ENCODE peak calls at places on chromosomes 2 and 18, in eight cellular contexts. One of them, this sample, is unnamed.
A peak's percentile ranks its signal among the peaks of the same experiment; 100 is the strongest.

GRCh38 chr2:127681288-127681771 is 6.0 kb upstream of the LIMS2 start:
- DNase-seq in gastrocnemius medialis: peak; percentile 50
- DNase-seq in lung: peak; percentile 26
- DNase-seq in foreskin fibroblast: no peak
- DNase-seq in heart left ventricle: peak; percentile 72
- DNase-seq in mammary epithelial cell: no peak
- DNase-seq in pancreas: no peak
- DNase-seq in left ventricle myocardium inferior: peak; percentile 63
- DNase-seq in this sample: no peak

GRCh38 chr2:26144031-26144430 is 28.9 kb upstream of the GAREM2 start:
- DNase-seq in gastrocnemius medialis: no peak
- DNase-seq in lung: no peak
- DNase-seq in foreskin fibroblast: no peak
- DNase-seq in heart left ventricle: no peak
- DNase-seq in mammary epithelial cell: no peak
- DNase-seq in pancreas: no peak
- DNase-seq in left ventricle myocardium inferior: no peak
- DNase-seq in this sample: no peak

GRCh38 chr2:86274918-86275275 is 62.5 kb downstream of the REEP1 start:
- DNase-seq in gastrocnemius medialis: no peak
- DNase-seq in lung: no peak
- DNase-seq in foreskin fibroblast: peak; percentile 9
- DNase-seq in heart left ventricle: peak; percentile 70
- DNase-seq in mammary epithelial cell: no peak
- DNase-seq in pancreas: peak; percentile 72
- DNase-seq in left ventricle myocardium inferior: peak; percentile 63
- DNase-seq in this sample: no peak

GRCh38 chr18:76499596-76500340 is 4.7 kb upstream of the ZNF516 start:
- DNase-seq in gastrocnemius medialis: no peak
- DNase-seq in lung: no peak
- DNase-seq in foreskin fibroblast: no peak
- DNase-seq in heart left ventricle: no peak
- DNase-seq in mammary epithelial cell: no peak
- DNase-seq in pancreas: no peak
- DNase-seq in left ventricle myocardium inferior: no peak
- DNase-seq in this sample: no peak

GRCh38 chr2:56682397-56682760 is 498.6 kb downstream of the CCDC85A start:
- DNase-seq in gastrocnemius medialis: no peak
- DNase-seq in lung: no peak
- DNase-seq in foreskin fibroblast: no peak
- DNase-seq in heart left ventricle: no peak
- DNase-seq in mammary epithelial cell: no peak
- DNase-seq in pancreas: no peak
- DNase-seq in left ventricle myocardium inferior: no peak
- DNase-seq in this sample: no peak

GRCh38 chr2:58601017-58601416 is 359.9 kb upstream of the FANCL start:
- DNase-seq in gastrocnemius medialis: no peak
- DNase-seq in lung: no peak
- DNase-seq in foreskin fibroblast: peak; percentile 58
- DNase-seq in heart left ventricle: no peak
- DNase-seq in mammary epithelial cell: peak; percentile 84
- DNase-seq in pancreas: no peak
- DNase-seq in left ventricle myocardium inferior: no peak
- DNase-seq in this sample: no peak

GRCh38 chr2:198134287-198134955 is 330.0 kb downstream of the PLCL1 start:
- DNase-seq in gastrocnemius medialis: no peak
- DNase-seq in lung: no peak
- DNase-seq in foreskin fibroblast: no peak
- DNase-seq in heart left ventricle: no peak
- DNase-seq in mammary epithelial cell: peak; percentile 1
- DNase-seq in pancreas: no peak
- DNase-seq in left ventricle myocardium inferior: no peak
- DNase-seq in this sample: no peak

GRCh38 chr2:11355194-11356053 is 11.0 kb upstream of the ROCK2 start:
- DNase-seq in gastrocnemius medialis: no peak
- DNase-seq in lung: no peak
- DNase-seq in foreskin fibroblast: no peak
- DNase-seq in heart left ventricle: no peak
- DNase-seq in mammary epithelial cell: no peak
- DNase-seq in pancreas: no peak
- DNase-seq in left ventricle myocardium inferior: no peak
- DNase-seq in this sample: no peak

GRCh38 chr2:152098798-152099654 is at the start of gene CACNB4:
- DNase-seq in gastrocnemius medialis: no peak
- DNase-seq in lung: no peak
- DNase-seq in foreskin fibroblast: peak; percentile 25
- DNase-seq in heart left ventricle: no peak
- DNase-seq in mammary epithelial cell: no peak
- DNase-seq in pancreas: no peak
- DNase-seq in left ventricle myocardium inferior: no peak
- DNase-seq in this sample: peak; percentile 59

GRCh38 chr2:31580321-31581117 is at the start of gene SRD5A2:
- DNase-seq in gastrocnemius medialis: no peak
- DNase-seq in lung: no peak
- DNase-seq in foreskin fibroblast: peak; percentile 8
- DNase-seq in heart left ventricle: no peak
- DNase-seq in mammary epithelial cell: peak; percentile 27
- DNase-seq in pancreas: no peak
- DNase-seq in left ventricle myocardium inferior: no peak
- DNase-seq in this sample: peak; percentile 16

DNA sequence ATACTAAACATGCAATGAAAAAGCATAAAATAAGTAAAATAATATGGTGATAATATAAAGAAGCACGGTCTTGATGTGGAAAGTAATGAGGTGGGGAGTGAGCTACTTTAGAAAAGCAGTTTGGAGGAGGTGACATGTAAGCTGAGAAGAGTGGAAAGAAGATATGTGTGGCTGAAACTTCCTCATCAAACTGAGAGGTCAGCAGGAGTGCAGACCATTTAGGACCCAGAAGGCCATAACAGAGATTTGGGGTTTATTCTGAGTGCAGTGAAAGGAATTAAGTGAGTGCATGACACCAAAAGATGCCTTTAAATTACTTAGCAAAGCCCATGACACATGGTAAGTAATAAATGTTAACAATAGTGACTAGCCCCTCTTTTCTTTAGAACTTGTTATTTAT is 24.4 kb upstream of the TMEM182 start:
- DNase-seq in gastrocnemius medialis: no peak
- DNase-seq in lung: no peak
- DNase-seq in foreskin fibroblast: no peak
- DNase-seq in heart left ventricle: no peak
- DNase-seq in mammary epithelial cell: no peak
- DNase-seq in pancreas: no peak
- DNase-seq in left ventricle myocardium inferior: no peak
- DNase-seq in this sample: no peak
- H3K4me3 ChIP-seq in gastrocnemius medialis: peak overlapping the region; percentile 72
- H3K4me3 ChIP-seq in lung: no peak overlapping the region
- H3K4me3 ChIP-seq in foreskin fibroblast: peak overlapping the region; percentile 76
- H3K4me3 ChIP-seq in heart left ventricle: peak overlapping the region; percentile 94
- H3K4me3 ChIP-seq in mammary epithelial cell: peak overlapping the region; percentile 74
- H3K4me3 ChIP-seq in pancreas: no peak overlapping the region
- H3K4me3 ChIP-seq in left ventricle myocardium inferior: peak overlapping the region; percentile 93
- H3K4me3 ChIP-seq in this sample: no peak overlapping the region

GRCh38 chr2:133568598-133568997 is 335 bp upstream of the NCKAP5 start:
- DNase-seq in gastrocnemius medialis: no peak
- DNase-seq in lung: no peak
- DNase-seq in foreskin fibroblast: no peak
- DNase-seq in heart left ventricle: no peak
- DNase-seq in mammary epithelial cell: peak; percentile 30
- DNase-seq in pancreas: no peak
- DNase-seq in left ventricle myocardium inferior: no peak
- DNase-seq in this sample: no peak

GRCh38 chr2:133566967-133567645 is 1.2 kb downstream of the NCKAP5 start:
- DNase-seq in gastrocnemius medialis: peak; percentile 20
- DNase-seq in lung: peak; percentile 37
- DNase-seq in foreskin fibroblast: peak; percentile 67
- DNase-seq in heart left ventricle: peak; percentile 82
- DNase-seq in mammary epithelial cell: peak; percentile 75
- DNase-seq in pancreas: peak; percentile 18
- DNase-seq in left ventricle myocardium inferior: peak; percentile 59
- DNase-seq in this sample: peak; percentile 71

GRCh38 chr2:133569416-133569815 is 1.2 kb upstream of the NCKAP5 start:
- DNase-seq in gastrocnemius medialis: no peak
- DNase-seq in lung: no peak
- DNase-seq in foreskin fibroblast: no peak
- DNase-seq in heart left ventricle: no peak
- DNase-seq in mammary epithelial cell: no peak
- DNase-seq in pancreas: no peak
- DNase-seq in left ventricle myocardium inferior: no peak
- DNase-seq in this sample: no peak

GRCh38 chr2:133570547-133570946 is 2.3 kb upstream of the NCKAP5 start:
- DNase-seq in gastrocnemius medialis: no peak
- DNase-seq in lung: no peak
- DNase-seq in foreskin fibroblast: no peak
- DNase-seq in heart left ventricle: no peak
- DNase-seq in mammary epithelial cell: no peak
- DNase-seq in pancreas: no peak
- DNase-seq in left ventricle myocardium inferior: no peak
- DNase-seq in this sample: no peak

DNA sequence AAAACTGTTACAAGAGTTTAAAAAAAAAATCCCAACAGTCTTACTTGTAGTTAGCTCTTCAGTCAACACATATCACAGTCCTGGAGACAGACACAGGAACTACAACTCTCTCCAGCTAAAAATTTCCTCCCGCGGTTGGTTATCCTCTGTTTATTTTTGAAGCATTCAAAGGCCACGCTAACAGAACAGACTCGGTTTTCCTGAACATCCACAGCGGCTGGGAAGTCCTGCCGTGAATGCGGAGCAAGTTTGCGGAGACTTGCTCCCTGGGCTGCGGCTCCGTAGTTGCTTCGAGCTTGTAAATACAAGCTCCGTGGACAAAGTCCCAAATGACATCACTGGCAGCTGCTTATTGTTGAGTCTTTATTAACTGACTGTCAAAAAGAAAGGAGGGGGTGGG is at the start of gene NCKAP5:
- DNase-seq in gastrocnemius medialis: no peak
- DNase-seq in lung: no peak
- DNase-seq in foreskin fibroblast: no peak
- DNase-seq in heart left ventricle: no peak
- DNase-seq in mammary epithelial cell: peak; percentile 52
- DNase-seq in pancreas: no peak
- DNase-seq in left ventricle myocardium inferior: no peak
- DNase-seq in this sample: peak; percentile 73
- H3K4me3 ChIP-seq in gastrocnemius medialis: peak within 1 kb of the TSS; percentile 31
- H3K4me3 ChIP-seq in lung: no peak within 1 kb of the TSS
- H3K4me3 ChIP-seq in foreskin fibroblast: peak within 1 kb of the TSS; percentile 27
- H3K4me3 ChIP-seq in heart left ventricle: peak within 1 kb of the TSS; percentile 50
- H3K4me3 ChIP-seq in mammary epithelial cell: no peak within 1 kb of the TSS
- H3K4me3 ChIP-seq in pancreas: no peak within 1 kb of the TSS
- H3K4me3 ChIP-seq in left ventricle myocardium inferior: peak within 1 kb of the TSS; percentile 60
- H3K4me3 ChIP-seq in this sample: peak within 1 kb of the TSS; percentile 46

DNA sequence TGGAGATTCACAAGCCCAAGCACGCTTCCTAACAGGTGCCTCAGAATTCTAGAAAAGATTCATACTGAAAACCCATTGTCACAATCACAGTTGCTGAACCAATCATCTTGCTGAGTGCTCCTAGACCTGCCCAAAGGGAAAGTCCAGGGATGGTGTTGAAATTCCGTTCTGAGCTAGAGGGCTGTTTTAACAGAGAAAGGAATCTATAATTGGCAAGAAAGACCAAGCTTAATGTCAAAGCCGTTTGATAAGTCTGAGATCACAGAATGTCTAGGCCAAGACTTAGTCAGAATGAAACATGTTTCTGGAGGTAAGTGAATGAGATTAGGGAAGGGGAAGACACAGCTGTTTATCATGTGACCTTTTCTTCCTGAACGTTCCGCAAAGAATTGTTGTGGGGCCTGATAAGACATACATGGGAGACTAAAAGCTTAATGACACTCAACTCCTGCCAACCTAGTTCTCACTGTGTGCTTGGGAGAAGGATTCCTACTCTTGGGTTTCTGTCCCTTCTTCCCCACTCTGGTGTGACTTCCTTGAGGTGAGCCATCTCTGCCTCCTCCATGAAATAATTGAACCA is 27.5 kb downstream of the PMAIP1 start:
- DNase-seq in gastrocnemius medialis: no peak
- DNase-seq in lung: no peak
- DNase-seq in foreskin fibroblast: no peak
- DNase-seq in heart left ventricle: no peak
- DNase-seq in mammary epithelial cell: peak; percentile 97
- DNase-seq in pancreas: no peak
- DNase-seq in left ventricle myocardium inferior: no peak
- DNase-seq in this sample: no peak
- H3K4me3 ChIP-seq in gastrocnemius medialis: no peak overlapping the region
- H3K4me3 ChIP-seq in lung: no peak overlapping the region
- H3K4me3 ChIP-seq in foreskin fibroblast: no peak overlapping the region
- H3K4me3 ChIP-seq in heart left ventricle: no peak overlapping the region
- H3K4me3 ChIP-seq in mammary epithelial cell: no peak overlapping the region
- H3K4me3 ChIP-seq in pancreas: no peak overlapping the region
- H3K4me3 ChIP-seq in left ventricle myocardium inferior: no peak overlapping the region
- H3K4me3 ChIP-seq in this sample: no peak overlapping the region

GRCh38 chr18:44911260-44911659 is 230.6 kb downstream of the SETBP1 start:
- DNase-seq in gastrocnemius medialis: no peak
- DNase-seq in lung: no peak
- DNase-seq in foreskin fibroblast: no peak
- DNase-seq in heart left ventricle: no peak
- DNase-seq in mammary epithelial cell: no peak
- DNase-seq in pancreas: no peak
- DNase-seq in left ventricle myocardium inferior: no peak
- DNase-seq in this sample: no peak

GRCh38 chr18:44904768-44905167 is 224.1 kb downstream of the SETBP1 start:
- DNase-seq in gastrocnemius medialis: no peak
- DNase-seq in lung: no peak
- DNase-seq in foreskin fibroblast: no peak
- DNase-seq in heart left ventricle: no peak
- DNase-seq in mammary epithelial cell: no peak
- DNase-seq in pancreas: no peak
- DNase-seq in left ventricle myocardium inferior: no peak
- DNase-seq in this sample: no peak

GRCh38 chr18:44911773-44912172 is 231.1 kb downstream of the SETBP1 start:
- DNase-seq in gastrocnemius medialis: no peak
- DNase-seq in lung: no peak
- DNase-seq in foreskin fibroblast: no peak
- DNase-seq in heart left ventricle: no peak
- DNase-seq in mammary epithelial cell: no peak
- DNase-seq in pancreas: no peak
- DNase-seq in left ventricle myocardium inferior: no peak
- DNase-seq in this sample: no peak

GRCh38 chr18:44912740-44913478 is 232.2 kb downstream of the SETBP1 start:
- DNase-seq in gastrocnemius medialis: no peak
- DNase-seq in lung: no peak
- DNase-seq in foreskin fibroblast: no peak
- DNase-seq in heart left ventricle: no peak
- DNase-seq in mammary epithelial cell: peak; percentile 91
- DNase-seq in pancreas: no peak
- DNase-seq in left ventricle myocardium inferior: no peak
- DNase-seq in this sample: no peak

DNA sequence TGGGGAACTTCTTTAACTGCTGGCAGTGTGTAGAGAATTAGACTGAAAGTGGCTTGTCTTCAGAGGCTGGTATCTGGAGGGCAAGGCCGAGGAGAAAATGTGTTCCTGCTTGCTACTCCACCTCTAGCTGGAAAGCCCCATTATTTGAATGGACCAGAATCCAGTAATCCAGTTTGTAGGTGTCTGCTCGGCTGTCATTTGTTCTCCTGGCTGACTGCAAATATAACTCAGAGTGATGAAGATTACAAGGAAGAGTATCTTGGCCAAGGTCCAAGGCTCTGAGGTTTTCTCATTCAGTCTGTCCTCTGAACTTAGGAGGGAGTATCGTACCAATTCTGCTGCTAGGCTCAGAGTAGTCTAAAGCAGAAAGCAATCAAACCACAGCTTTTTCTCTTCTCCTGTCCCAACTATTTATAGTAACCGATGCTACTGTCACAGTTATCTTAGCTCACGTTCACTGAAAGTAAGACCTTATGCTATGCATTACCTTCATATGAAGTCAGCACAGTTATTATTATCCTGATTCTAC is 228.6 kb downstream of the SETBP1 start:
- DNase-seq in gastrocnemius medialis: peak; percentile 20
- DNase-seq in lung: no peak
- DNase-seq in foreskin fibroblast: no peak
- DNase-seq in heart left ventricle: no peak
- DNase-seq in mammary epithelial cell: peak; percentile 65
- DNase-seq in pancreas: no peak
- DNase-seq in left ventricle myocardium inferior: no peak
- DNase-seq in this sample: peak; percentile 27
- H3K4me3 ChIP-seq in gastrocnemius medialis: no peak overlapping the region
- H3K4me3 ChIP-seq in lung: no peak overlapping the region
- H3K4me3 ChIP-seq in foreskin fibroblast: no peak overlapping the region
- H3K4me3 ChIP-seq in heart left ventricle: no peak overlapping the region
- H3K4me3 ChIP-seq in mammary epithelial cell: no peak overlapping the region
- H3K4me3 ChIP-seq in pancreas: no peak overlapping the region
- H3K4me3 ChIP-seq in left ventricle myocardium inferior: no peak overlapping the region
- H3K4me3 ChIP-seq in this sample: no peak overlapping the region